ENCODE peak calls at places on chromosomes 11 and 22, in seven cellular contexts. I, W, A, J, E, T and G are unnamed samples.

GRCh38 chr11:121721961-121722360 is 269.2 kb upstream of the SORL1-AS1 start:
- DNase-seq in I (no peak), W (no peak), A (peak), J (no peak), E (no peak), T (no peak), G (no peak)

GRCh38 chr22:36457688-36458450 is 23.6 kb downstream of the TXN2 start:
- DNase-seq in I (peak), W (no peak), A (no peak), J (no peak), E (no peak), T (no peak), G (no peak)

GRCh38 chr11:21909145-21909544 is 283.7 kb upstream of the ANO5 start:
- DNase-seq in I (no peak), W (no peak), A (no peak), J (no peak), E (no peak), T (no peak), G (no peak)

GRCh38 chr11:102749101-102749725 is 24.5 kb upstream of the MMP8 start:
- DNase-seq in I (no peak), W (no peak), A (no peak), J (no peak), E (no peak), T (no peak), G (no peak)

GRCh38 chr11:73306977-73307322 is 1.1 kb upstream of the ARHGEF17 start:
- DNase-seq in I (no peak), W (no peak), A (no peak), J (no peak), E (no peak), T (no peak), G (no peak)

GRCh38 chr11:101323997-101324396 is 194.4 kb upstream of the PGR start:
- DNase-seq in I (no peak), W (no peak), A (no peak), J (no peak), E (no peak), T (no peak), G (no peak)

GRCh38 chr11:35725880-35726279 is 63.3 kb downstream of the TRIM44 start:
- DNase-seq in I (no peak), W (no peak), A (no peak), J (no peak), E (peak), T (no peak), G (no peak)

GRCh38 chr11:7964873-7965272 is 374 bp downstream of the NLRP10 start:
- DNase-seq in I (no peak), W (no peak), A (no peak), J (no peak), E (no peak), T (no peak), G (no peak)

GRCh38 chr11:111001091-111001430 is 244.5 kb upstream of the POU2AF2 start:
- DNase-seq in I (no peak), W (no peak), A (no peak), J (no peak), E (no peak), T (no peak), G (no peak)

GRCh38 chr11:2420502-2421225 is 20.1 kb downstream of the TSSC4 start:
- DNase-seq in I (peak), W (peak), A (peak), J (peak), E (peak), T (no peak), G (peak)

GRCh38 chr11:1531418-1531817 is 40.7 kb downstream of the DUSP8 start:
- DNase-seq in I (no peak), W (no peak), A (no peak), J (no peak), E (no peak), T (no peak), G (no peak)

GRCh38 chr22:34105461-34106062 is 185.3 kb upstream of the LARGE1 start:
- DNase-seq in I (peak), W (peak), A (peak), J (no peak), E (no peak), T (no peak), G (peak)

GRCh38 chr22:28904211-28904808 is 20.9 kb downstream of the ZNRF3 start:
- DNase-seq in I (no peak), W (no peak), A (no peak), J (no peak), E (no peak), T (no peak), G (no peak)

GRCh38 chr11:57321388-57321995 is 3.3 kb downstream of the TNKS1BP1 start:
- DNase-seq in I (no peak), W (no peak), A (no peak), J (no peak), E (no peak), T (no peak), G (peak)

GRCh38 chr22:28609921-28610320 is 69.7 kb downstream of the TTC28 start:
- DNase-seq in I (no peak), W (no peak), A (no peak), J (peak), E (no peak), T (no peak), G (no peak)

GRCh38 chr11:108958446-108959123 is 293.7 kb downstream of the DDX10 start:
- DNase-seq in I (no peak), W (no peak), A (peak), J (peak), E (no peak), T (no peak), G (no peak)

GRCh38 chr22:50486561-50487289 is at the start of gene MIOX:
- DNase-seq in I (no peak), W (no peak), A (no peak), J (peak), E (no peak), T (no peak), G (no peak)

GRCh38 chr11:119794141-119794665 is 65.2 kb upstream of the NECTIN1 start:
- DNase-seq in I (no peak), W (no peak), A (no peak), J (no peak), E (no peak), T (no peak), G (no peak)

GRCh38 chr22:45343143-45343542 is 33.4 kb downstream of the FAM118A start:
- DNase-seq in I (no peak), W (no peak), A (no peak), J (no peak), E (no peak), T (no peak), G (no peak)

GRCh38 chr11:120547871-120548681 is 36.5 kb downstream of the GRIK4 start:
- DNase-seq in I (no peak), W (peak), A (peak), J (no peak), E (peak), T (no peak), G (peak)

GRCh38 chr11:125091877-125092664 is 19.4 kb downstream of the TMEM218 start:
- DNase-seq in I (no peak), W (no peak), A (no peak), J (no peak), E (no peak), T (no peak), G (no peak)

GRCh38 chr11:11965656-11966353 is 42.6 kb downstream of the DKK3 start:
- DNase-seq in I (no peak), W (no peak), A (no peak), J (no peak), E (no peak), T (no peak), G (no peak)

GRCh38 chr11:10414659-10415058 is 40.4 kb upstream of the AMPD3 start:
- DNase-seq in I (no peak), W (no peak), A (no peak), J (peak), E (no peak), T (no peak), G (no peak)

GRCh38 chr22:38704568-38705234 is 1.0 kb upstream of the GTPBP1 start:
- DNase-seq in I (no peak), W (peak), A (no peak), J (no peak), E (no peak), T (no peak), G (no peak)

GRCh38 chr11:32231909-32232493 is 141.1 kb downstream of the RCN1 start:
- DNase-seq in I (peak), W (peak), A (peak), J (peak), E (peak), T (no peak), G (peak)

GRCh38 chr22:42919199-42919598 is 62.1 kb upstream of the ARFGAP3 start:
- DNase-seq in I (no peak), W (peak), A (no peak), J (peak), E (peak), T (no peak), G (no peak)

GRCh38 chr11:24502425-24502824 is 5.6 kb downstream of the LUZP2 start:
- DNase-seq in I (no peak), W (no peak), A (no peak), J (no peak), E (no peak), T (no peak), G (no peak)

GRCh38 chr11:26953770-26954392 is 40.0 kb upstream of the FIBIN start:
- DNase-seq in I (no peak), W (no peak), A (peak), J (no peak), E (no peak), T (no peak), G (no peak)

GRCh38 chr11:21615871-21616270 is 577.0 kb upstream of the ANO5 start:
- DNase-seq in I (no peak), W (no peak), A (no peak), J (no peak), E (no peak), T (no peak), G (no peak)

GRCh38 chr22:34798605-34799004 is 267.4 kb upstream of the ISX start:
- DNase-seq in I (no peak), W (no peak), A (no peak), J (no peak), E (no peak), T (no peak), G (no peak)

GRCh38 chr22:45930324-45930723 is 46.6 kb downstream of the WNT7B start:
- DNase-seq in I (no peak), W (no peak), A (no peak), J (peak), E (no peak), T (no peak), G (no peak)

GRCh38 chr22:23789638-23790037 is 2.9 kb downstream of the SMARCB1 start:
- DNase-seq in I (no peak), W (peak), A (peak), J (no peak), E (no peak), T (no peak), G (no peak)

GRCh38 chr11:15901046-15901445 is 455.3 kb downstream of the SOX6 start:
- DNase-seq in I (no peak), W (peak), A (no peak), J (no peak), E (no peak), T (no peak), G (no peak)

GRCh38 chr22:42067706-42068350 is 2.8 kb downstream of the NAGA start:
- DNase-seq in I (no peak), W (no peak), A (no peak), J (no peak), E (no peak), T (no peak), G (no peak)

GRCh38 chr11:17734418-17734911 is at the start of gene KCNC1:
- DNase-seq in I (peak), W (no peak), A (peak), J (peak), E (no peak), T (no peak), G (peak)

GRCh38 chr11:596374-596773 is 19.4 kb downstream of the IRF7 start:
- DNase-seq in I (no peak), W (no peak), A (no peak), J (no peak), E (no peak), T (no peak), G (no peak)

GRCh38 chr22:46018859-46019258 is 41.9 kb upstream of the WNT7B start:
- DNase-seq in I (no peak), W (no peak), A (no peak), J (no peak), E (no peak), T (no peak), G (no peak)

GRCh38 chr11:110196241-110196754 is 100.1 kb downstream of the RDX start:
- DNase-seq in I (no peak), W (peak), A (no peak), J (no peak), E (peak), T (no peak), G (peak)

GRCh38 chr22:20607157-20607907 is 99.9 kb downstream of the MED15 start:
- DNase-seq in I (peak), W (no peak), A (peak), J (no peak), E (no peak), T (no peak), G (no peak)

GRCh38 chr22:20611418-20611817 is 104.0 kb downstream of the MED15 start:
- DNase-seq in I (no peak), W (no peak), A (no peak), J (no peak), E (no peak), T (no peak), G (no peak)

GRCh38 chr22:20613301-20613700 is 105.9 kb downstream of the MED15 start:
- DNase-seq in I (no peak), W (no peak), A (no peak), J (no peak), E (no peak), T (no peak), G (no peak)

GRCh38 chr22:20610243-20610686 is 102.9 kb downstream of the MED15 start:
- DNase-seq in I (no peak), W (no peak), A (no peak), J (no peak), E (no peak), T (no peak), G (no peak)

GRCh38 chr22:20610757-20611156 is 103.3 kb downstream of the MED15 start:
- DNase-seq in I (no peak), W (no peak), A (no peak), J (no peak), E (no peak), T (no peak), G (no peak)
- TF ChIP-seq JUND in I (no peak), W (no peak), A (no peak), J (no peak), E (no peak), T (no peak), G (no peak)

GRCh38 chr11:66555416-66555815 is 8.7 kb downstream of the ACTN3 start:
- DNase-seq in I (no peak), W (no peak), A (no peak), J (no peak), E (no peak), T (no peak), G (no peak)
- TF ChIP-seq JUND in I (no peak), W (no peak), A (no peak), J (no peak), E (no peak), T (no peak), G (no peak)

GRCh38 chr11:66264383-66264782 is 4.1 kb upstream of the RAB1B start:
- DNase-seq in I (no peak), W (no peak), A (no peak), J (no peak), E (no peak), T (no peak), G (no peak)

GRCh38 chr11:66266378-66267038 is 1.9 kb upstream of the RAB1B start:
- DNase-seq in I (no peak), W (no peak), A (no peak), J (no peak), E (no peak), T (no peak), G (no peak)

GRCh38 chr11:66265531-66266377 is 2.7 kb upstream of the RAB1B start:
- DNase-seq in I (no peak), W (no peak), A (no peak), J (no peak), E (no peak), T (no peak), G (no peak)

GRCh38 chr11:66263785-66264184 is 4.7 kb upstream of the RAB1B start:
- DNase-seq in I (no peak), W (no peak), A (no peak), J (no peak), E (no peak), T (no peak), G (no peak)

DNA sequence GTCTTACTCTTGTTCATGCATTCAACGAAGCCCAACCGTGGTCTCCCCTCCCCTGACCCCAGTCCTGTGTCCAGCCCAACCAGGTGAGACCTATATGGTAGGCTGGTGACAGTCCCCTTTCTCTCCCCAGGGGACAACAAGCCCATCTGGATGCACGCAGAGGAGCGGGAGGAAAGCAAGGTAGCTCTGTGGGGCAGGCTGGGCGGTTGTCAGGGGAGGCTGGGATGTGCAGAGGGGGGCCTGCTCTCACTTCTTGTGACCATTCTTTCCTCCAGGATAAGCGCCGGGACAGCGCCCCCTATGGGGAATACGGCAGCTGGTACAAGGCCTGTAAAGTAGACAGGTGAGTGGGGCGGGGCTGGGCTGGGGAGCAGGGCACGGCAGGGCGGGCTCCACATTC is 3.5 kb upstream of the RAB1B start:
- DNase-seq in I (peak), W (no peak), A (peak), J (peak), E (no peak), T (no peak), G (no peak)
- TF ChIP-seq JUND in I (no peak), W (no peak), A (no peak), J (no peak), E (no peak), T (no peak), G (no peak)

GRCh38 chr11:29231991-29232390 is 784.8 kb downstream of the KCNA4 start:
- DNase-seq in I (no peak), W (no peak), A (no peak), J (no peak), E (no peak), T (no peak), G (no peak)
- TF ChIP-seq JUND in I (no peak), W (no peak), A (no peak), J (no peak), E (no peak), T (no peak), G (no peak)